ENCODE peak calls at places on chromosomes 13 and 19, in six cellular contexts. V is psoas muscle, J is upper lobe of left lung, L is pancreas, G is RWPE2, I is GM23338. R is an unnamed sample.

GRCh38 chr13:74273591-74273990 is 139.4 kb upstream of the KLF12 start:
- ATAC-seq in I (no peak), G (no peak), V (no peak), L (no peak), J (no peak), R (no peak)

GRCh38 chr13:24355103-24355502 is 45.7 kb downstream of the C1QTNF9 start:
- ATAC-seq in L (no peak), J (peak; percentile 44), V (no peak), G (no peak), I (no peak), R (no peak)

GRCh38 chr13:77810430-77810829 is 108.2 kb downstream of the EDNRB start:
- ATAC-seq in J (peak; percentile 67), L (peak; percentile 65), G (no peak), I (peak; percentile 35), V (no peak), R (no peak)

GRCh38 chr13:112768795-112769411 is 79.1 kb downstream of the ATP11A start:
- ATAC-seq in G (no peak), V (peak; percentile 96), J (peak; percentile 74), I (peak; percentile 11), L (peak; percentile 34), R (no peak)

GRCh38 chr13:89150362-89150761 is 1479.2 kb downstream of the SLITRK5 start:
- ATAC-seq in L (peak; percentile 78), J (no peak), G (no peak), I (no peak), V (no peak), R (no peak)

GRCh38 chr13:44274838-44275237 is 98.8 kb upstream of the SERP2 start:
- ATAC-seq in G (no peak), I (no peak), V (no peak), J (no peak), L (no peak), R (no peak)

GRCh38 chr13:95652821-95653220 is 8.3 kb upstream of the DZIP1 start:
- ATAC-seq in L (peak; percentile 11), J (no peak), G (no peak), V (no peak), I (no peak), R (no peak)

GRCh38 chr13:73995752-73996151 is 138.5 kb downstream of the KLF12 start:
- ATAC-seq in J (no peak), I (no peak), G (no peak), L (no peak), V (no peak), R (no peak)

GRCh38 chr19:37930416-37930815 is 23.4 kb downstream of the SIPA1L3 start:
- ATAC-seq in G (no peak), I (no peak), L (no peak), V (no peak), J (peak; percentile 28), R (no peak)

GRCh38 chr13:43698743-43699142 is 88.0 kb downstream of the ENOX1 start:
- ATAC-seq in J (no peak), I (no peak), G (no peak), L (peak; percentile 28), V (no peak), R (peak; percentile 46)

GRCh38 chr13:37679043-37679442 is 80.5 kb upstream of the POSTN start:
- ATAC-seq in G (no peak), I (no peak), V (no peak), J (no peak), L (no peak), R (no peak)

GRCh38 chr13:108409735-108410134 is 140.2 kb downstream of the TNFSF13B start:
- ATAC-seq in G (no peak), I (no peak), J (no peak), V (no peak), L (no peak), R (no peak)

GRCh38 chr19:8611890-8612806 is 1.6 kb upstream of the ADAMTS10 start:
- ATAC-seq in L (peak; percentile 28), J (no peak), I (peak; percentile 5), V (peak; percentile 58), G (peak; percentile 26), R (peak; percentile 64)

GRCh38 chr19:38692458-38693379 is 45.3 kb downstream of the ACTN4 start:
- ATAC-seq in I (peak; percentile 42), V (peak; percentile 17), J (no peak), G (peak; percentile 7), L (peak; percentile 9), R (peak; percentile 0)

GRCh38 chr19:48737360-48737998 is 2.9 kb downstream of the RASIP1 start:
- ATAC-seq in J (no peak), L (peak; percentile 58), I (peak; percentile 32), G (no peak), V (no peak), R (no peak)

GRCh38 chr13:113013303-113013702 is 44.3 kb downstream of the MCF2L start:
- ATAC-seq in L (peak; percentile 71), J (no peak), V (no peak), G (no peak), I (no peak), R (no peak)

GRCh38 chr13:49341941-49342340 is 94.2 kb downstream of the CDADC1 start:
- ATAC-seq in G (no peak), I (no peak), L (no peak), J (no peak), V (no peak), R (no peak)

GRCh38 chr13:21777813-21778212 is 106.9 kb downstream of the FGF9 start:
- ATAC-seq in J (no peak), I (no peak), V (peak; percentile 97), L (no peak), G (no peak), R (no peak)

GRCh38 chr13:33953203-33953602 is 135.3 kb downstream of the RFC3 start:
- ATAC-seq in J (no peak), L (no peak), V (no peak), G (no peak), I (no peak), R (no peak)

GRCh38 chr19:47362321-47362720 is 13.2 kb downstream of the DHX34 start:
- ATAC-seq in V (no peak), J (no peak), G (no peak), L (no peak), I (no peak), R (no peak)

GRCh38 chr13:71260246-71260645 is 606.8 kb downstream of the DACH1 start:
- ATAC-seq in G (no peak), J (no peak), V (no peak), I (no peak), L (no peak), R (no peak)

GRCh38 chr13:25300861-25301346 is 521 bp upstream of the NUP58 start:
- ATAC-seq in V (peak; percentile 22), I (peak; percentile 36), G (peak; percentile 18), J (peak; percentile 22), L (peak; percentile 17), R (peak; percentile 32)

GRCh38 chr19:15128162-15128770 is 21.1 kb downstream of the SYDE1 start:
- ATAC-seq in L (no peak), I (no peak), V (no peak), G (no peak), J (no peak), R (no peak)

DNA sequence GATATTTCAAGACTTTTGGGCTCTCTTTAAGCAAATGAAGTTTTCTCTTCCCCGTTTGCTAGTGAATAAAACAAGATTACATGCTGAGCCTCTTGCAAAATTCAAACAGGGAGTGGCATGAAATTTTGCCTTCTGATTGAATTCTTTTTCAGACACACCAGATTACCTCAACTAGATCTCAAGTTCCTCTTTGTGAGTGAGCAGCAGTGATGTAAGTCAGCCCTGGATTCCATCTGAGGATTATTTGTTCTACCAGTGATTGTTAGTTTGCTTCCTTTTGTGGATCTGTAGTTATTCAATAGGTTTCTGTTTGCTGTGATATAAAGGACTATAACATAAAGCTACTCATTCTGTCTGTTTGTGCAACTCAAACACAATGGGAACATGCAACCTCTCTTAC is 407.8 kb downstream of the LMO7 start:
- ATAC-seq in V (no peak), J (no peak), G (no peak), I (no peak), L (no peak), R (no peak)
- H3K27ac ChIP-seq in V (no peak overlapping the region), J (no peak overlapping the region), G (no peak overlapping the region), I (no peak overlapping the region), L (no peak overlapping the region), R (no peak overlapping the region)

GRCh38 chr19:3096902-3097326 is 2.8 kb downstream of the GNA11 start:
- ATAC-seq in G (no peak), V (no peak), J (no peak), I (no peak), L (no peak), R (no peak)
- H3K27ac ChIP-seq in G (no peak overlapping the region), V (peak overlapping the region; percentile 86), J (peak overlapping the region; percentile 84), I (no peak overlapping the region), L (peak overlapping the region; percentile 30), R (peak overlapping the region; percentile 84)

GRCh38 chr19:45864629-45865082 is 530 bp downstream of the FOXA3 start:
- ATAC-seq in I (no peak), L (no peak), J (no peak), V (no peak), G (no peak), R (no peak)

GRCh38 chr19:45863335-45863839 is 440 bp upstream of the SYMPK start:
- ATAC-seq in I (no peak), G (no peak), L (peak; percentile 0), J (no peak), V (no peak), R (no peak)

GRCh38 chr19:45862564-45863334 is at the start of gene SYMPK:
- ATAC-seq in G (peak; percentile 98), I (peak; percentile 86), V (peak; percentile 97), L (peak; percentile 89), J (peak; percentile 100), R (peak; percentile 99)

GRCh38 chr19:45865269-45865948 is 1.3 kb downstream of the FOXA3 start:
- ATAC-seq in V (no peak), I (no peak), L (no peak), J (no peak), G (no peak), R (no peak)

DNA sequence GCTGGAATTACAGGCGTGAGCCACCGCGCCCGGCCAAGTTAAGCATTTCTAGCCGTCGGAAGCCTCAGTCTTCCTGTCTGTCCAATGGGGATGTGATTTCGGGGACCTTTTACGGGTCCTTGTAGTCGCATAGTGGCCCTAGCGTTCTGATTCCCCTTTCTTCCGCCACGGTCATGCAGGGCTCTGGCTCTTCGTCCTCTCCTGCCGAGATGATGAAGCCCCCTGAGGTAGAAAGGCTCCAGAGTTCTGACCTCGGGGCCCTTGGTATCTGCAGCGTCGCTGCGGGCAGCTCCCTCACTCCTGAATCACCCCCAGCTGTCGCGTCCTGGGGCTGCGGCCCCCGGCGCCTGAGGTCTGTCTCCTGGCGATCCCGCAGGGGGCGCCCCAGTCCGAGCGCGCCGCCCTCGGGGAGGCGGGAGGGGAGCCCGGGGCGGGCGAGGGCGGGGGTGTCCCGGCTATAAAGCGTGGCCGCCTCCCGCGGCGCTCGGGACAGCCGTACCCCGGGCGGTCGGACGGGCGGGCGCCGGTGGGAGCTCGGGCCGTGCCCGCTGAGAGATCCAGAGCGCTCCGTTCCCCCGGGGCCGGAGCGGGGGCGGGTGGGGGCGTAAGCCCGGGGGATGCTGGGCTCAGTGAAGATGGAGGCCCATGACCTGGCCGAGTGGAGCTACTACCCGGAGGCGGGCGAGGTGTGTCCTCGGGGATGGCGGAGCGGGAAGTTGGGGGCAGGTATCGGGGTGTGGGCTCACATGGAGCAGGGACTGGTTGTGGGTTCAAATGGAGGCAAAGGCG is at the start of gene FOXA3:
- ATAC-seq in J (peak; percentile 68), L (peak; percentile 83), I (peak; percentile 66), V (peak; percentile 70), G (no peak), R (peak; percentile 19)
- H3K27ac ChIP-seq in J (no peak within 1 kb of the TSS), L (peak within 1 kb of the TSS; percentile 75), I (peak within 1 kb of the TSS; percentile 80), V (no peak within 1 kb of the TSS), G (peak within 1 kb of the TSS; percentile 55), R (no peak within 1 kb of the TSS)

DNA sequence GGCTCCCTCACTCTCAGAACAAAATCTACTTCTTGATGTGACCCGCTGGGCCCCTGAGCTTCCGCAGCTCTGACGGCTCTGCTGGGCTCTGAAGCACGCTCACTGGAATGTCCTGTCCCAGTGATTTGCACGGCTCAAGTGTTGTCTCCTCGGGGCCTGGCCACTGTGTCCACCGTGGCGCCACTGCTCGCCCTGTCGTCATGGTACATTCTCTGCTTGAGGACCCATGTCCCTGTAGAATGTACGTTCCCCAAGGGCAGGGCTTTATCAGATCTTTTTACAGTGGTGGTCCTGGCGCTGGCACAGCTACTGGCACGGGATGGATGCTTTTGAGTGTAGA is 12.1 kb downstream of the KLHL26 start:
- ATAC-seq in I (no peak), L (no peak), J (no peak), G (peak; percentile 33), V (peak; percentile 76), R (peak; percentile 12)
- H3K27ac ChIP-seq in I (no peak overlapping the region), L (no peak overlapping the region), J (peak overlapping the region; percentile 85), G (peak overlapping the region; percentile 3), V (peak overlapping the region; percentile 81), R (peak overlapping the region; percentile 88)